ENCODE peak calls at places on chromosomes 11 and 22, in six cellular contexts. H is K562, M is SK-N-SH, U is HL-60, V is GM12878, Y is H1. F is an unnamed sample.

GRCh38 chr22:31646186-31647019 is 15.6 kb downstream of the PISD start:
- DNase-seq in H (no peak), M (no peak), U (no peak), V (no peak), Y (no peak), F (peak)

GRCh38 chr22:26174280-26174679 is 5.0 kb downstream of the SEZ6L start:
- DNase-seq in H (no peak), M (peak), U (no peak), V (no peak), Y (peak), F (peak)

GRCh38 chr11:67615455-67616430 is 9.0 kb downstream of the NDUFV1 start:
- DNase-seq in H (peak), M (peak), U (peak), V (no peak), Y (peak), F (peak)

GRCh38 chr11:36095716-36096115 is 151.9 kb downstream of the LDLRAD3 start:
- DNase-seq in H (no peak), M (no peak), U (no peak), V (no peak), Y (no peak), F (no peak)

GRCh38 chr11:131351848-131352247 is 18.6 kb upstream of the NTM start:
- DNase-seq in H (no peak), M (no peak), U (no peak), V (no peak), Y (no peak), F (no peak)

GRCh38 chr11:123351375-123351774 is 78.7 kb upstream of the GRAMD1B start:
- DNase-seq in H (no peak), M (peak), U (no peak), V (no peak), Y (peak), F (no peak)

GRCh38 chr22:17217179-17217578 is 2.1 kb downstream of the ADA2 start:
- DNase-seq in H (no peak), M (no peak), U (no peak), V (no peak), Y (no peak), F (no peak)

GRCh38 chr11:6233984-6234313 is 487 bp downstream of the FHIP1B start:
- DNase-seq in H (no peak), M (no peak), U (no peak), V (no peak), Y (no peak), F (no peak)

GRCh38 chr11:116257092-116257491 is 515.7 kb downstream of the BUD13 start:
- DNase-seq in H (no peak), M (peak), U (no peak), V (no peak), Y (no peak), F (no peak)

DNA sequence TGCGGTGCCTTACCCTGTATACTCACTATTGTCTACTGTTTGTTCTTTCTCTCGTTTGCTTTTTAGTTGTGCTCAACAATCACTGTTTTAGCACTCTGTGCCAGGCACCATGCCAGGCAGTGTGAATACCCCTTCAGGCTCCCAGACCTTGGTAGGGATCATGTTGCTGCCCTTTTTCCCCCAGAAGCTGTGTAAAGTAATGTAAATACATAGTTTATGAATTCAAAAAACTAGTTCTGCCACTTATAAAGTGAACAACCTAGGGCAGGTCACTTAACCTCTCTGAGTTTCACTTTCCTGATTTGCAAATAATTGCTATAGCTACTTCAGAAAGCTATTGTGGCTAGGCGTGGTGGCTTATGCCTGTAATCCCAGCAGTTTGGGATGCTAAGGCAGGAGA is 81.0 kb upstream of the CTSC start:
- DNase-seq in H (no peak), M (no peak), U (no peak), V (no peak), Y (no peak), F (no peak)
- TF ChIP-seq GABPA in H (no peak), M (no peak), U (no peak), V (no peak), Y (no peak), F (no peak)

GRCh38 chr11:10407749-10408472 is 47.2 kb upstream of the AMPD3 start:
- DNase-seq in H (no peak), M (no peak), U (no peak), V (no peak), Y (no peak), F (peak)
- TF ChIP-seq GABPA in H (no peak), M (no peak), U (no peak), V (no peak), Y (no peak), F (no peak)

GRCh38 chr11:45650166-45651095 is 15.0 kb downstream of the CHST1 start:
- DNase-seq in H (no peak), M (no peak), U (no peak), V (no peak), Y (peak), F (no peak)

GRCh38 chr11:45651841-45652745 is 13.3 kb downstream of the CHST1 start:
- DNase-seq in H (no peak), M (peak), U (no peak), V (no peak), Y (peak), F (no peak)

GRCh38 chr11:45652781-45653180 is 12.6 kb downstream of the CHST1 start:
- DNase-seq in H (no peak), M (no peak), U (no peak), V (no peak), Y (peak), F (no peak)

GRCh38 chr11:45649544-45650165 is 15.8 kb downstream of the CHST1 start:
- DNase-seq in H (no peak), M (no peak), U (no peak), V (no peak), Y (peak), F (no peak)

DNA sequence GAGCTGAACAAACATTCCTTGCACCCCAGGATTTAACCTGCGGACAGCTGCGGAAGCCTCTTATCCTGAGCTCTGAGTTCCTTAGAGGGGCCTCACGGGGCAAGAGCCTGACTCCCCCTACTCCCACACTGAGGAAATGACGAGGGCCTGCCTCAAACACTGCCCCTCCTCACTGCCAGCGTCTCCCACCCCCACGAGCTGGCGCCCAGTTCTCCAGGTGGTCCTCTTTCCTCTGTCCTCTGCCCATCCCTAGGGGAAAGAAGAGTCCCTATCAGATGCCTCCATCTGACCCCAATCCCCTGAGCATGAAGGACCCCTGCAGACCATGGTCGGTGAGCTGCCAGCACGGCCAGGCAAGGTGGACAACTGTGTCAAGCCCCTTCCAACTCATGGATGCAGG is 14.3 kb downstream of the CHST1 start:
- DNase-seq in H (no peak), M (no peak), U (no peak), V (no peak), Y (no peak), F (no peak)
- TF ChIP-seq GABPA in H (no peak), M (no peak), U (no peak), V (no peak), Y (no peak), F (no peak)

GRCh38 chr11:17918049-17918605 is 94.7 kb downstream of the SERGEF start:
- DNase-seq in H (no peak), M (no peak), U (no peak), V (no peak), Y (no peak), F (no peak)

GRCh38 chr11:17922474-17922788 is 90.4 kb downstream of the SERGEF start:
- DNase-seq in H (no peak), M (no peak), U (no peak), V (no peak), Y (no peak), F (no peak)

GRCh38 chr11:17923213-17923612 is 89.6 kb downstream of the SERGEF start:
- DNase-seq in H (no peak), M (no peak), U (no peak), V (no peak), Y (no peak), F (no peak)

GRCh38 chr11:17924713-17925112 is 88.1 kb downstream of the SERGEF start:
- DNase-seq in H (no peak), M (no peak), U (no peak), V (no peak), Y (no peak), F (no peak)

DNA sequence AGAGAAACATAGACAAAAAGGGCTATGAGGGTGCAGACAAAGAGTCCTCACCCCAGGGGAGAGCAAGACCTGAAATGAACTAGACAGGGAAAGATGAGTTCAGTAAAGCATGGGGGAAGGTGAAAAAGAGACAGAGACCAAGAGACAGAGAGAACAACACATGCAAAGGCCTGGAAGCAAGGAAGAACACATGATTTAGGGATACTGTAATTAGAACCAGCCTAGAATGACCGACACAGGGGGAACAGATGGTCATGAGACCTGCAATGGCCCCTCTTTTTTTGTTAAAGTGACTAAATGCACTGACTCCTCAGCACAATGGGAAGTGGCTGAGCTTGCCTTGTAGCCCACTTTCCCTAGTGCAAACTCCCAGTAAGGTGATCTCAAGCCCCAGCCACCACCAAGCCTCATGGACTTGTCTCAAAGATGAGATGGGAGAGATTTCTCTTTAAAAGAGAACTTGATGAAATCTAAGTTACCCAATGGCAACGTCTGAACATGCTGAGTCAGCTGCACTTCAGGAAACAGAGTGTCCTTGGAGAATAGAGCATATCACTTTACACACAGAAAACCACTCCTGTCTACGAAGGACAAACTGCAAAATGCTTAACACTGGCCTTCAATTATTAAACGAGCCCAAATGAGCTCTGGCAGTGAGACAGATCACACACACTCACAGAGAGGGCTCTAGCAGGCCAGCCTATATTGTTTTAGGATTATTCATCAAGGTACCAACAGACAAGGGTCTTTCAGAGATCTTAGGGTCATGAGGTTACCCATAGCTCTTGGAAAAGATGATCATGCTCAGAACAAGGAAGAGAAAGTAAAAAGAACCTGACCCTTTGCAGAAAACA is 91.0 kb downstream of the SERGEF start:
- DNase-seq in H (no peak), M (no peak), U (no peak), V (no peak), Y (no peak), F (no peak)
- TF ChIP-seq GABPA in H (no peak), M (no peak), U (no peak), V (no peak), Y (no peak), F (no peak)

F was measured in HepG2.